ENCODE peak calls at places on chromosomes 7 and 10, in seven cellular contexts. One of them, this sample, is unnamed.

GRCh38 chr10:34413920-34414319 is 401.2 kb downstream of the PARD3 start:
- DNase-seq in H1: no peak
- DNase-seq in GM12878: no peak
- DNase-seq in HepG2: no peak
- DNase-seq in HCT116: no peak
- DNase-seq in K562: no peak
- DNase-seq in SK-N-SH: no peak
- DNase-seq in this sample: no peak

GRCh38 chr7:158487546-158488224 is 99.9 kb downstream of the PTPRN2 start:
- DNase-seq in HCT116: no peak
- DNase-seq in HepG2: no peak
- DNase-seq in H1: no peak
- DNase-seq in K562: no peak
- DNase-seq in SK-N-SH: no peak
- DNase-seq in GM12878: no peak
- DNase-seq in this sample: no peak

GRCh38 chr7:13262929-13263530 is 575.6 kb downstream of the ARL4A start:
- DNase-seq in HepG2: peak
- DNase-seq in GM12878: no peak
- DNase-seq in K562: peak
- DNase-seq in SK-N-SH: peak
- DNase-seq in HCT116: peak
- DNase-seq in H1: no peak
- DNase-seq in this sample: peak

GRCh38 chr10:126939706-126940105 is 34.5 kb downstream of the DOCK1 start:
- DNase-seq in H1: no peak
- DNase-seq in SK-N-SH: no peak
- DNase-seq in HCT116: no peak
- DNase-seq in K562: no peak
- DNase-seq in HepG2: no peak
- DNase-seq in GM12878: no peak
- DNase-seq in this sample: no peak

GRCh38 chr7:48426966-48427555 is 255.8 kb downstream of the ABCA13 start:
- DNase-seq in HCT116: no peak
- DNase-seq in H1: no peak
- DNase-seq in HepG2: no peak
- DNase-seq in GM12878: no peak
- DNase-seq in SK-N-SH: no peak
- DNase-seq in K562: no peak
- DNase-seq in this sample: peak

GRCh38 chr10:37588299-37588698 is 269.1 kb downstream of the ZNF248 start:
- DNase-seq in HepG2: no peak
- DNase-seq in H1: no peak
- DNase-seq in GM12878: no peak
- DNase-seq in K562: no peak
- DNase-seq in HCT116: no peak
- DNase-seq in SK-N-SH: no peak
- DNase-seq in this sample: no peak

GRCh38 chr10:97633921-97634320 is 621 bp upstream of the MORN4 start:
- DNase-seq in HepG2: peak
- DNase-seq in H1: no peak
- DNase-seq in SK-N-SH: no peak
- DNase-seq in HCT116: peak
- DNase-seq in K562: no peak
- DNase-seq in GM12878: no peak
- DNase-seq in this sample: no peak

GRCh38 chr7:14876194-14876593 is 26.4 kb downstream of the DGKB start:
- DNase-seq in HepG2: no peak
- DNase-seq in HCT116: no peak
- DNase-seq in GM12878: no peak
- DNase-seq in SK-N-SH: no peak
- DNase-seq in K562: no peak
- DNase-seq in H1: no peak
- DNase-seq in this sample: no peak

GRCh38 chr7:149872419-149873073 is 1.2 kb upstream of the ATP6V0E2 start:
- DNase-seq in K562: peak
- DNase-seq in H1: no peak
- DNase-seq in GM12878: no peak
- DNase-seq in SK-N-SH: peak
- DNase-seq in HCT116: no peak
- DNase-seq in HepG2: peak
- DNase-seq in this sample: peak
- TF ChIP-seq JUND in K562: no peak
- TF ChIP-seq JUND in H1: no peak
- TF ChIP-seq JUND in GM12878: no peak
- TF ChIP-seq JUND in SK-N-SH: no peak
- TF ChIP-seq JUND in HCT116: no peak
- TF ChIP-seq JUND in HepG2: no peak
- TF ChIP-seq JUND in this sample: no peak

DNA sequence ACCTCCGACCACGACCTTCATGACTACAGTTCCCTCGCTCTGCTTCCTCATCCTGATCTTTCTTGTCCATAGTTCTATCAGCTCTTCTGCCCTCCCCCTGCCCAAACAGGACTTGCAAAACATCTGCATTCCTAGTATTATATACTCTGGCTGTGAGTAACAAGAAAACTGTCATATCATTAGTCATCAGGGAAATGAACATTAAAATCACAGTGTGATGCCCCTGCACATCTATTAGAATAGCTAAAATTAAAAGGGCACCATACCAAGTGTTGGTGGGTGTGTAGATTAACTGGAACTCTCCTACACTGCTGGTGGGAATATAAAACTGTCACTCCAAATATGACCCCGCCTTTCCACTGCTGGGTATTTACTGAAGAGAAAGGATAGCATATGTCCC is 141.8 kb downstream of the C7orf25 start:
- DNase-seq in GM12878: no peak
- DNase-seq in SK-N-SH: no peak
- DNase-seq in K562: no peak
- DNase-seq in HepG2: no peak
- DNase-seq in H1: no peak
- DNase-seq in HCT116: no peak
- DNase-seq in this sample: no peak
- TF ChIP-seq JUND in GM12878: no peak
- TF ChIP-seq JUND in SK-N-SH: no peak
- TF ChIP-seq JUND in K562: no peak
- TF ChIP-seq JUND in HepG2: no peak
- TF ChIP-seq JUND in H1: no peak
- TF ChIP-seq JUND in HCT116: no peak
- TF ChIP-seq JUND in this sample: no peak

GRCh38 chr7:96380111-96380512 is 58.2 kb upstream of the SLC25A13 start:
- DNase-seq in HepG2: no peak
- DNase-seq in HCT116: no peak
- DNase-seq in SK-N-SH: no peak
- DNase-seq in H1: no peak
- DNase-seq in GM12878: no peak
- DNase-seq in K562: no peak
- DNase-seq in this sample: no peak
- TF ChIP-seq JUND in HepG2: no peak
- TF ChIP-seq JUND in HCT116: no peak
- TF ChIP-seq JUND in SK-N-SH: no peak
- TF ChIP-seq JUND in H1: no peak
- TF ChIP-seq JUND in GM12878: no peak
- TF ChIP-seq JUND in K562: no peak
- TF ChIP-seq JUND in this sample: no peak

GRCh38 chr7:17371656-17372524 is 73.4 kb downstream of the AHR start:
- DNase-seq in K562: no peak
- DNase-seq in GM12878: no peak
- DNase-seq in HepG2: peak
- DNase-seq in SK-N-SH: no peak
- DNase-seq in HCT116: peak
- DNase-seq in H1: no peak
- DNase-seq in this sample: no peak
- TF ChIP-seq JUND in K562: no peak
- TF ChIP-seq JUND in GM12878: no peak
- TF ChIP-seq JUND in HepG2: no peak
- TF ChIP-seq JUND in SK-N-SH: peak
- TF ChIP-seq JUND in HCT116: peak
- TF ChIP-seq JUND in H1: no peak
- TF ChIP-seq JUND in this sample: no peak

GRCh38 chr10:69375307-69376151 is 41.2 kb downstream of the TACR2 start:
- DNase-seq in SK-N-SH: no peak
- DNase-seq in HepG2: no peak
- DNase-seq in HCT116: no peak
- DNase-seq in GM12878: no peak
- DNase-seq in K562: peak
- DNase-seq in H1: peak
- DNase-seq in this sample: peak
- TF ChIP-seq JUND in SK-N-SH: no peak
- TF ChIP-seq JUND in HepG2: no peak
- TF ChIP-seq JUND in HCT116: no peak
- TF ChIP-seq JUND in GM12878: no peak
- TF ChIP-seq JUND in K562: no peak
- TF ChIP-seq JUND in H1: no peak
- TF ChIP-seq JUND in this sample: no peak

GRCh38 chr10:44968101-44968886 is 8.7 kb downstream of the RASSF4 start:
- DNase-seq in K562: no peak
- DNase-seq in HepG2: no peak
- DNase-seq in H1: no peak
- DNase-seq in SK-N-SH: no peak
- DNase-seq in GM12878: no peak
- DNase-seq in HCT116: no peak
- DNase-seq in this sample: no peak
- TF ChIP-seq JUND in K562: no peak
- TF ChIP-seq JUND in HepG2: no peak
- TF ChIP-seq JUND in H1: no peak
- TF ChIP-seq JUND in SK-N-SH: no peak
- TF ChIP-seq JUND in GM12878: no peak
- TF ChIP-seq JUND in HCT116: no peak
- TF ChIP-seq JUND in this sample: no peak

GRCh38 chr7:45054442-45054841 is 34.3 kb downstream of the NACAD start:
- DNase-seq in SK-N-SH: no peak
- DNase-seq in K562: no peak
- DNase-seq in GM12878: no peak
- DNase-seq in HepG2: no peak
- DNase-seq in HCT116: no peak
- DNase-seq in H1: no peak
- DNase-seq in this sample: no peak
- TF ChIP-seq JUND in SK-N-SH: no peak
- TF ChIP-seq JUND in K562: no peak
- TF ChIP-seq JUND in GM12878: no peak
- TF ChIP-seq JUND in HepG2: no peak
- TF ChIP-seq JUND in HCT116: no peak
- TF ChIP-seq JUND in H1: no peak
- TF ChIP-seq JUND in this sample: no peak

GRCh38 chr10:19412531-19412930 is 363.9 kb downstream of the MALRD1 start:
- DNase-seq in K562: no peak
- DNase-seq in H1: no peak
- DNase-seq in GM12878: no peak
- DNase-seq in HepG2: peak
- DNase-seq in SK-N-SH: peak
- DNase-seq in HCT116: no peak
- DNase-seq in this sample: no peak
- TF ChIP-seq JUND in K562: no peak
- TF ChIP-seq JUND in H1: no peak
- TF ChIP-seq JUND in GM12878: no peak
- TF ChIP-seq JUND in HepG2: no peak
- TF ChIP-seq JUND in SK-N-SH: no peak
- TF ChIP-seq JUND in HCT116: no peak
- TF ChIP-seq JUND in this sample: no peak

GRCh38 chr10:49398986-49399385 is 3.1 kb upstream of the DRGX start:
- DNase-seq in K562: no peak
- DNase-seq in SK-N-SH: no peak
- DNase-seq in HCT116: no peak
- DNase-seq in H1: no peak
- DNase-seq in GM12878: no peak
- DNase-seq in HepG2: no peak
- DNase-seq in this sample: no peak

GRCh38 chr10:49396666-49396999 is 744 bp upstream of the DRGX start:
- DNase-seq in K562: no peak
- DNase-seq in HepG2: no peak
- DNase-seq in SK-N-SH: peak
- DNase-seq in HCT116: no peak
- DNase-seq in GM12878: no peak
- DNase-seq in H1: no peak
- DNase-seq in this sample: no peak

GRCh38 chr10:49395741-49396665 is at the start of gene DRGX:
- DNase-seq in K562: no peak
- DNase-seq in HepG2: no peak
- DNase-seq in SK-N-SH: peak
- DNase-seq in HCT116: no peak
- DNase-seq in H1: no peak
- DNase-seq in GM12878: no peak
- DNase-seq in this sample: no peak

GRCh38 chr10:49398000-49398861 is 2.3 kb upstream of the DRGX start:
- DNase-seq in K562: peak
- DNase-seq in H1: no peak
- DNase-seq in HCT116: no peak
- DNase-seq in SK-N-SH: peak
- DNase-seq in HepG2: no peak
- DNase-seq in GM12878: no peak
- DNase-seq in this sample: peak

GRCh38 chr10:49397036-49397999 is 1.4 kb upstream of the DRGX start:
- DNase-seq in SK-N-SH: peak
- DNase-seq in K562: no peak
- DNase-seq in HCT116: no peak
- DNase-seq in GM12878: no peak
- DNase-seq in H1: no peak
- DNase-seq in HepG2: no peak
- DNase-seq in this sample: no peak
- TF ChIP-seq JUND in SK-N-SH: no peak
- TF ChIP-seq JUND in K562: no peak
- TF ChIP-seq JUND in HCT116: no peak
- TF ChIP-seq JUND in GM12878: no peak
- TF ChIP-seq JUND in H1: no peak
- TF ChIP-seq JUND in HepG2: no peak
- TF ChIP-seq JUND in this sample: no peak

This sample was measured in T47D.